ENCODE peak calls at places on chromosomes 3 and 15, in five cellular contexts. J is renal cortical epithelial cell, U is lower leg skin, H is omental fat pad, I is NCI-H2029 treated with DMSO at 0.1 percent for 48 hours. B is an unnamed sample.

GRCh38 chr3:49535971-49536874 is 18.1 kb upstream of the BSN start:
- DNase-seq in J (no peak), U (no peak), H (no peak), I (no peak), B (no peak)

GRCh38 chr3:42052867-42053351 is 38.2 kb upstream of the TRAK1 start:
- DNase-seq in J (no peak), U (no peak), H (no peak), I (no peak), B (no peak)

GRCh38 chr15:74157868-74158827 is 15.4 kb upstream of the ISLR start:
- DNase-seq in J (no peak), U (no peak), H (no peak), I (no peak), B (no peak)

GRCh38 chr15:86834115-86834863 is 754.6 kb downstream of the AGBL1 start:
- DNase-seq in J (no peak), U (no peak), H (no peak), I (no peak), B (no peak)

GRCh38 chr3:42728668-42729364 is 26.2 kb upstream of the HHATL start:
- DNase-seq in J (no peak), U (peak), H (no peak), I (no peak), B (no peak)

GRCh38 chr15:58465866-58466517 is 34.2 kb downstream of the LIPC start:
- DNase-seq in J (peak), U (no peak), H (no peak), I (no peak), B (no peak)

GRCh38 chr3:148090156-148090555 is 607.5 kb upstream of the AGTR1 start:
- DNase-seq in J (no peak), U (no peak), H (no peak), I (no peak), B (no peak)

GRCh38 chr3:45464336-45464809 is 76.0 kb downstream of the LARS2 start:
- DNase-seq in J (no peak), U (peak), H (no peak), I (no peak), B (peak)

GRCh38 chr3:38397320-38397719 is 50.7 kb downstream of the XYLB start:
- DNase-seq in J (peak), U (no peak), H (no peak), I (no peak), B (no peak)

GRCh38 chr15:92924216-92924615 is 24.1 kb downstream of the CHD2 start:
- DNase-seq in J (no peak), U (no peak), H (no peak), I (no peak), B (no peak)

GRCh38 chr3:152574461-152575079 is 260.4 kb upstream of the P2RY1 start:
- DNase-seq in J (peak), U (peak), H (no peak), I (no peak), B (peak)

GRCh38 chr3:36733162-36733696 is 31.1 kb downstream of the DCLK3 start:
- DNase-seq in J (no peak), U (no peak), H (no peak), I (no peak), B (no peak)

GRCh38 chr3:122305818-122306621 is 19.0 kb upstream of the CSTA start:
- DNase-seq in J (peak), U (no peak), H (no peak), I (no peak), B (peak)

GRCh38 chr3:186915808-186916796 is 14.2 kb upstream of the ST6GAL1 start:
- DNase-seq in J (peak), U (no peak), H (no peak), I (no peak), B (no peak)

GRCh38 chr3:14042680-14043079 is 82.0 kb downstream of the CHCHD4 start:
- DNase-seq in J (peak), U (no peak), H (no peak), I (no peak), B (no peak)

GRCh38 chr3:126971891-126972351 is 11.0 kb upstream of the PLXNA1 start:
- DNase-seq in J (peak), U (peak), H (peak), I (no peak), B (no peak)

GRCh38 chr15:91049378-91050127 is 27.2 kb upstream of the VPS33B start:
- DNase-seq in J (peak), U (peak), H (peak), I (no peak), B (peak)

GRCh38 chr3:140128217-140129137 is 193.5 kb downstream of the CLSTN2 start:
- DNase-seq in J (peak), U (no peak), H (no peak), I (no peak), B (peak)

B was measured in LNCaP clone FGC.